ENCODE peak calls at places on chromosome 17, in nine cellular contexts. One of them, this sample, is unnamed.

GRCh38 chr17:76354317-76354729 is 607 bp upstream of the PRPSAP1 start:
- DNase-seq in activated CD8-positive, alpha-beta memory T cell treated with anti-CD3 and anti-CD28 coated beads for 1 hour: no peak
- DNase-seq in nucleus accumbens: no peak
- DNase-seq in AG09319: no peak
- DNase-seq in GM10248: no peak
- DNase-seq in aorta: no peak
- DNase-seq in upper lobe of right lung: no peak
- DNase-seq in HS-5: no peak
- DNase-seq in CD8-positive, alpha-beta memory T cell: no peak
- DNase-seq in this sample: no peak

GRCh38 chr17:58520843-58521430 is 6.5 kb upstream of the MTMR4 start:
- DNase-seq in activated CD8-positive, alpha-beta memory T cell treated with anti-CD3 and anti-CD28 coated beads for 1 hour: no peak
- DNase-seq in nucleus accumbens: no peak
- DNase-seq in AG09319: no peak
- DNase-seq in GM10248: no peak
- DNase-seq in aorta: no peak
- DNase-seq in upper lobe of right lung: no peak
- DNase-seq in HS-5: no peak
- DNase-seq in CD8-positive, alpha-beta memory T cell: no peak
- DNase-seq in this sample: no peak

GRCh38 chr17:8557176-8557806 is 73.2 kb downstream of the MYH10 start:
- DNase-seq in activated CD8-positive, alpha-beta memory T cell treated with anti-CD3 and anti-CD28 coated beads for 1 hour: no peak
- DNase-seq in nucleus accumbens: no peak
- DNase-seq in AG09319: no peak
- DNase-seq in GM10248: no peak
- DNase-seq in aorta: no peak
- DNase-seq in upper lobe of right lung: no peak
- DNase-seq in HS-5: no peak
- DNase-seq in CD8-positive, alpha-beta memory T cell: no peak
- DNase-seq in this sample: peak

GRCh38 chr17:82239926-82240505 is 11.2 kb downstream of the SLC16A3 start:
- DNase-seq in activated CD8-positive, alpha-beta memory T cell treated with anti-CD3 and anti-CD28 coated beads for 1 hour: no peak
- DNase-seq in nucleus accumbens: no peak
- DNase-seq in AG09319: no peak
- DNase-seq in GM10248: no peak
- DNase-seq in aorta: no peak
- DNase-seq in upper lobe of right lung: no peak
- DNase-seq in HS-5: no peak
- DNase-seq in CD8-positive, alpha-beta memory T cell: no peak
- DNase-seq in this sample: no peak

GRCh38 chr17:58307468-58308172 is 21.0 kb downstream of the TSPOAP1 start:
- DNase-seq in activated CD8-positive, alpha-beta memory T cell treated with anti-CD3 and anti-CD28 coated beads for 1 hour: no peak
- DNase-seq in nucleus accumbens: no peak
- DNase-seq in AG09319: no peak
- DNase-seq in GM10248: no peak
- DNase-seq in aorta: no peak
- DNase-seq in upper lobe of right lung: no peak
- DNase-seq in HS-5: no peak
- DNase-seq in CD8-positive, alpha-beta memory T cell: no peak
- DNase-seq in this sample: no peak

GRCh38 chr17:21524211-21524591 is 148.0 kb downstream of the KCNJ12 start:
- DNase-seq in activated CD8-positive, alpha-beta memory T cell treated with anti-CD3 and anti-CD28 coated beads for 1 hour: no peak
- DNase-seq in nucleus accumbens: no peak
- DNase-seq in AG09319: no peak
- DNase-seq in GM10248: no peak
- DNase-seq in aorta: no peak
- DNase-seq in upper lobe of right lung: no peak
- DNase-seq in HS-5: no peak
- DNase-seq in CD8-positive, alpha-beta memory T cell: no peak
- DNase-seq in this sample: no peak

GRCh38 chr17:49519781-49520180 is 24.7 kb downstream of the NGFR start:
- DNase-seq in activated CD8-positive, alpha-beta memory T cell treated with anti-CD3 and anti-CD28 coated beads for 1 hour: no peak
- DNase-seq in nucleus accumbens: no peak
- DNase-seq in AG09319: no peak
- DNase-seq in GM10248: no peak
- DNase-seq in aorta: peak
- DNase-seq in upper lobe of right lung: no peak
- DNase-seq in HS-5: no peak
- DNase-seq in CD8-positive, alpha-beta memory T cell: no peak
- DNase-seq in this sample: no peak

GRCh38 chr17:8151120-8151640 is 1.0 kb downstream of the PER1 start:
- DNase-seq in activated CD8-positive, alpha-beta memory T cell treated with anti-CD3 and anti-CD28 coated beads for 1 hour: no peak
- DNase-seq in nucleus accumbens: peak
- DNase-seq in AG09319: peak
- DNase-seq in GM10248: peak
- DNase-seq in aorta: peak
- DNase-seq in upper lobe of right lung: peak
- DNase-seq in HS-5: no peak
- DNase-seq in CD8-positive, alpha-beta memory T cell: peak
- DNase-seq in this sample: peak

GRCh38 chr17:38982858-38983746 is 15.9 kb upstream of the FBXO47 start:
- DNase-seq in activated CD8-positive, alpha-beta memory T cell treated with anti-CD3 and anti-CD28 coated beads for 1 hour: no peak
- DNase-seq in nucleus accumbens: no peak
- DNase-seq in AG09319: peak
- DNase-seq in GM10248: peak
- DNase-seq in aorta: no peak
- DNase-seq in upper lobe of right lung: no peak
- DNase-seq in HS-5: no peak
- DNase-seq in CD8-positive, alpha-beta memory T cell: peak
- DNase-seq in this sample: peak

GRCh38 chr17:50469671-50470305 is 1.1 kb upstream of the CHAD start:
- DNase-seq in activated CD8-positive, alpha-beta memory T cell treated with anti-CD3 and anti-CD28 coated beads for 1 hour: no peak
- DNase-seq in nucleus accumbens: no peak
- DNase-seq in AG09319: no peak
- DNase-seq in GM10248: no peak
- DNase-seq in aorta: no peak
- DNase-seq in upper lobe of right lung: no peak
- DNase-seq in HS-5: no peak
- DNase-seq in CD8-positive, alpha-beta memory T cell: no peak
- DNase-seq in this sample: no peak

GRCh38 chr17:68698761-68699160 is 97.6 kb upstream of the FAM20A start:
- DNase-seq in activated CD8-positive, alpha-beta memory T cell treated with anti-CD3 and anti-CD28 coated beads for 1 hour: no peak
- DNase-seq in nucleus accumbens: no peak
- DNase-seq in AG09319: no peak
- DNase-seq in GM10248: no peak
- DNase-seq in aorta: no peak
- DNase-seq in upper lobe of right lung: no peak
- DNase-seq in HS-5: no peak
- DNase-seq in CD8-positive, alpha-beta memory T cell: no peak
- DNase-seq in this sample: no peak

GRCh38 chr17:57142925-57143324 is 57.9 kb downstream of the AKAP1 start:
- DNase-seq in activated CD8-positive, alpha-beta memory T cell treated with anti-CD3 and anti-CD28 coated beads for 1 hour: no peak
- DNase-seq in nucleus accumbens: no peak
- DNase-seq in AG09319: no peak
- DNase-seq in GM10248: no peak
- DNase-seq in aorta: no peak
- DNase-seq in upper lobe of right lung: no peak
- DNase-seq in HS-5: peak
- DNase-seq in CD8-positive, alpha-beta memory T cell: no peak
- DNase-seq in this sample: peak

GRCh38 chr17:50785942-50786570 is 18.7 kb upstream of the ANKRD40CL start:
- DNase-seq in activated CD8-positive, alpha-beta memory T cell treated with anti-CD3 and anti-CD28 coated beads for 1 hour: no peak
- DNase-seq in nucleus accumbens: no peak
- DNase-seq in AG09319: peak
- DNase-seq in GM10248: no peak
- DNase-seq in aorta: no peak
- DNase-seq in upper lobe of right lung: no peak
- DNase-seq in HS-5: no peak
- DNase-seq in CD8-positive, alpha-beta memory T cell: no peak
- DNase-seq in this sample: no peak

GRCh38 chr17:19672009-19672837 is 23.7 kb downstream of the ALDH3A2 start:
- DNase-seq in activated CD8-positive, alpha-beta memory T cell treated with anti-CD3 and anti-CD28 coated beads for 1 hour: no peak
- DNase-seq in nucleus accumbens: no peak
- DNase-seq in AG09319: no peak
- DNase-seq in GM10248: no peak
- DNase-seq in aorta: no peak
- DNase-seq in upper lobe of right lung: no peak
- DNase-seq in HS-5: no peak
- DNase-seq in CD8-positive, alpha-beta memory T cell: no peak
- DNase-seq in this sample: peak

GRCh38 chr17:55727920-55728319 is 5.3 kb upstream of the TMEM100 start:
- DNase-seq in activated CD8-positive, alpha-beta memory T cell treated with anti-CD3 and anti-CD28 coated beads for 1 hour: no peak
- DNase-seq in nucleus accumbens: no peak
- DNase-seq in AG09319: no peak
- DNase-seq in GM10248: no peak
- DNase-seq in aorta: no peak
- DNase-seq in upper lobe of right lung: no peak
- DNase-seq in HS-5: no peak
- DNase-seq in CD8-positive, alpha-beta memory T cell: no peak
- DNase-seq in this sample: no peak

GRCh38 chr17:933168-934083 is 46.1 kb downstream of the NXN start:
- DNase-seq in activated CD8-positive, alpha-beta memory T cell treated with anti-CD3 and anti-CD28 coated beads for 1 hour: no peak
- DNase-seq in nucleus accumbens: no peak
- DNase-seq in AG09319: peak
- DNase-seq in GM10248: no peak
- DNase-seq in aorta: no peak
- DNase-seq in upper lobe of right lung: peak
- DNase-seq in HS-5: peak
- DNase-seq in CD8-positive, alpha-beta memory T cell: no peak
- DNase-seq in this sample: peak

GRCh38 chr17:51456942-51457341 is 196.6 kb downstream of the UTP18 start:
- DNase-seq in activated CD8-positive, alpha-beta memory T cell treated with anti-CD3 and anti-CD28 coated beads for 1 hour: no peak
- DNase-seq in nucleus accumbens: no peak
- DNase-seq in AG09319: no peak
- DNase-seq in GM10248: no peak
- DNase-seq in aorta: no peak
- DNase-seq in upper lobe of right lung: no peak
- DNase-seq in HS-5: no peak
- DNase-seq in CD8-positive, alpha-beta memory T cell: no peak
- DNase-seq in this sample: no peak

This sample was measured in renal cortical epithelial cell.